ENCODE peak calls at places on chromosomes 11 and 22, in eight cellular contexts. B, O, R, D, T, J, A and U are unnamed samples.

GRCh38 chr11:20031155-20032001 is 128.9 kb downstream of the DBX1 start:
- DNase-seq in B (no peak), O (peak), R (no peak), D (no peak), T (no peak), J (peak), A (no peak), U (peak)

GRCh38 chr22:35313311-35314121 is 13.8 kb downstream of the TOM1 start:
- DNase-seq in B (no peak), O (peak), R (peak), D (peak), T (peak), J (peak), A (no peak), U (peak)

GRCh38 chr11:7611411-7611810 is 61.9 kb downstream of the CYB5R2 start:
- DNase-seq in B (no peak), O (no peak), R (no peak), D (no peak), T (no peak), J (no peak), A (no peak), U (no peak)

GRCh38 chr11:69012092-69013008 is 696 bp downstream of the MRGPRF start:
- DNase-seq in B (peak), O (peak), R (no peak), D (no peak), T (no peak), J (peak), A (peak), U (no peak)

GRCh38 chr11:113986351-113987140 is 11.6 kb downstream of the HTR3A start:
- DNase-seq in B (no peak), O (no peak), R (no peak), D (no peak), T (no peak), J (no peak), A (no peak), U (no peak)

GRCh38 chr22:42214625-42215415 is 55.6 kb downstream of the TCF20 start:
- DNase-seq in B (no peak), O (no peak), R (no peak), D (peak), T (no peak), J (no peak), A (no peak), U (peak)

GRCh38 chr11:20310137-20310536 is 53.4 kb upstream of the HTATIP2 start:
- DNase-seq in B (no peak), O (no peak), R (no peak), D (no peak), T (no peak), J (no peak), A (no peak), U (peak)

GRCh38 chr22:46517255-46517761 is 20.1 kb downstream of the CELSR1 start:
- DNase-seq in B (no peak), O (no peak), R (no peak), D (no peak), T (no peak), J (no peak), A (no peak), U (no peak)

GRCh38 chr11:31397239-31397834 is 27.7 kb downstream of the DNAJC24 start:
- DNase-seq in B (no peak), O (peak), R (no peak), D (no peak), T (peak), J (no peak), A (peak), U (peak)

GRCh38 chr11:102598272-102598671 is 26.9 kb downstream of the MMP20 start:
- DNase-seq in B (no peak), O (no peak), R (no peak), D (no peak), T (no peak), J (no peak), A (no peak), U (no peak)

GRCh38 chr11:133824593-133824992 is 20.7 kb downstream of the SPATA19 start:
- DNase-seq in B (no peak), O (no peak), R (no peak), D (no peak), T (no peak), J (no peak), A (no peak), U (no peak)

GRCh38 chr22:33917744-33918406 is 2.4 kb downstream of the LARGE1 start:
- DNase-seq in B (no peak), O (peak), R (no peak), D (no peak), T (no peak), J (peak), A (peak), U (no peak)

GRCh38 chr11:134664863-134665535 is 253.0 kb upstream of the B3GAT1 start:
- DNase-seq in B (no peak), O (no peak), R (no peak), D (peak), T (no peak), J (no peak), A (no peak), U (no peak)

GRCh38 chr22:46065733-46066454 is 84.4 kb upstream of the PPARA start:
- DNase-seq in B (no peak), O (peak), R (no peak), D (no peak), T (no peak), J (no peak), A (no peak), U (peak)

GRCh38 chr22:45013138-45013537 is 3.3 kb upstream of the PHF21B start:
- DNase-seq in B (no peak), O (no peak), R (no peak), D (no peak), T (no peak), J (no peak), A (no peak), U (no peak)

GRCh38 chr11:133796043-133796795 is 49.1 kb downstream of the SPATA19 start:
- DNase-seq in B (no peak), O (no peak), R (no peak), D (no peak), T (no peak), J (no peak), A (no peak), U (no peak)

GRCh38 chr11:130765951-130766649 is 150.2 kb downstream of the SNX19 start:
- DNase-seq in B (peak), O (no peak), R (no peak), D (no peak), T (no peak), J (peak), A (no peak), U (no peak)

GRCh38 chr11:130763087-130763980 is 152.9 kb downstream of the SNX19 start:
- DNase-seq in B (no peak), O (no peak), R (no peak), D (no peak), T (no peak), J (peak), A (no peak), U (no peak)

GRCh38 chr11:130769782-130770565 is 146.3 kb downstream of the SNX19 start:
- DNase-seq in B (no peak), O (no peak), R (no peak), D (no peak), T (no peak), J (peak), A (no peak), U (peak)

GRCh38 chr11:130765369-130765768 is 150.9 kb downstream of the SNX19 start:
- DNase-seq in B (no peak), O (no peak), R (no peak), D (no peak), T (no peak), J (no peak), A (no peak), U (no peak)

GRCh38 chr11:130766650-130767297 is 149.5 kb downstream of the SNX19 start:
- DNase-seq in B (no peak), O (no peak), R (no peak), D (no peak), T (no peak), J (no peak), A (no peak), U (no peak)
- TF ChIP-seq CTCF in B (no peak), O (no peak), R (no peak), D (no peak), T (no peak), J (no peak), A (no peak), U (no peak)

DNA sequence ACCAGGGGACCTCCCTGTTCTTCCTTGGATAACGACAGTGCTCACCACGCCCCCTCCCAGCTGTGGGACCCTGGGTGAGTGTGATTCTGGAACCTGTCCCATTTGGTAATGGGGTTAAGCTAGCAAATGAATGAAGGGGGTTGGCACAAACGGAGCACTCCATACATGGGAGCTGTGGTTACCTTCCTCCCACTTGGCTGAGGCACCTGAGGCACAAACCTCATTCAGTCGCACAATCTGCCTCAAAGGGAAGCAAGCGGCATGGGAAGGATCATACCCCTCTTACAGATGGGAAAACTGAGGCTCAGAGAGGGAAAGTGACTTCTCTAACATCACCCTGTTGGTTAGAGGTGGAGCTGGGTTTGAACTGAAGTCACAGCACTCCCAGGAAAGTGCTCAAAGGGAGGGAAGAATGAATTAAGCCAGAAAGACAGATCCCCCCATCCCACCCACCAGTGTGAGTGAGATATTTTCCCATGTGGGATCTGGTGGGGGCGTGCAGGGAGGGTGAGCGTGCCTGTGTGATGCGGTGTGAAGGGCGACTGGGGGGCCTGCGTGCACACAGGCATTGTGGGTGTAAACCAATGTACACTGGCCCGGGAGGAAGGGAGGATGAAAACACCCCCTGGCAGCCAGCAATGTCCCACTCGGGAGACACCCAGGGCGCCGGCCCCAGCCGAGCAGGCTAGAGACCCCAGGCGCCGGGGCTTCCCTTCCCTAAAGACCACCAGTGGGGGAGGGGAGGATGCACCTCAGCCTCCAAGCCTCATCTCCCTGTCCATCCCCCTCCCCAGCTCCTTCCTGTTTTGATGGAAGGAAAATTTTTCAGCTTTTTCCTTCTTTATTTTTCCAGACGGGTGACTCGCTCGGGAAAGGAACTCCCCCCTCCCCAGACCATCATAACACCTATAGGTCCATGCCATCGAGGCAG is 7.9 kb upstream of the PDGFB start:
- DNase-seq in B (no peak), O (no peak), R (no peak), D (no peak), T (no peak), J (peak), A (no peak), U (no peak)
- H3K4me3 ChIP-seq in B (no peak), O (no peak), R (no peak), D (no peak), T (peak), J (no peak), A (no peak), U (no peak)

GRCh38 chr22:37183432-37184379 is 4.3 kb downstream of the C1QTNF6 start:
- DNase-seq in B (no peak), O (no peak), R (peak), D (no peak), T (no peak), J (no peak), A (no peak), U (no peak)
- TF ChIP-seq CTCF in B (no peak), O (no peak), R (no peak), D (no peak), T (no peak), J (no peak), A (no peak), U (no peak)

DNA sequence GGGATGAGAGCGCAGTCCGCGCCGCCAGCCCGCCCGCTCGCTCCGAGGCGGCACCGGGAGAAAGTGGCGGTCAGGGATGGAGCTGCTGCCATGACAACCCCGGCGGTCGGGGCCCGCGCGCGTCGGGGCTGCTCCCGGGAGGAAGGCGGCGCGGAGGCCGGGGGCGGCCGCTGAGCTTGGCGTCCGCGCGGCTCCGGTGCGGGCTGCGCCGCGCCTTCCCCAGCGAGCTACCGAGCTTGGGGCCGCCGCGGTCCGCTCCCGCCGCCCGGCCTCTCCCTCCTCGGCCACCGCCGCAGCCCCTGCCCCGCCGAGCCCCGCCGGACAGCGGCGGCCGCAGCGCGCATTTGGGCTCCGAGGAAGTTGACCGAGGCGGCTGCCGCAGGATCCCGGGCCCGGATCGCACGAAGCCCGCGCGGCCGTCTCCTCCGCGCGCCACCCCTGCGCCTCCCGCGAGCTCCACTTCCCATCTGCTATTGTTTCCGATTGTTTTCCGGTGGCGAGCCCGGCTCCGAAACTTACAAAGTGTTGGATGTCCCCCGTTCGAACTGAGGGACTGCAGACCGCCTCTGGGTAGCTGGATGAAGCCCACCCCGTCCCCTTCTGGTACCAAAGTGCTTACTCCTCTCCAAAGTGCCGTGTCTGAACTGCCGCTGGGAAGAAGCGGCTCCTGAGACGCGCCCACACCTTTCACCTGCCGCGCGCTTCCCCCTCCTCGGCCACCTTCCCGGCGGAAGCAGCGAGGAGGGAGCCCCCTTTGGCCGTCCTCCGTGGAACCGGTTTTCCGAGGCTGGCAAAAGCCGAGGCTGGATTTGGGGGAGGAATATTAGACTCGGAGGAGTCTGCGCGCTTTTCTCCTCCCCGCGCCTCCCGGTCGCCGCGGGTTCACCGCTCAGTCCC is 540.3 kb downstream of the NTM start:
- DNase-seq in B (no peak), O (peak), R (no peak), D (no peak), T (no peak), J (peak), A (no peak), U (peak)
- H3K4me3 ChIP-seq in B (peak), O (peak), R (peak), D (peak), T (no peak), J (peak), A (no peak), U (peak)

GRCh38 chr11:67253872-67254624 is 12.2 kb upstream of the GRK2 start:
- DNase-seq in B (no peak), O (no peak), R (no peak), D (no peak), T (no peak), J (no peak), A (no peak), U (no peak)

GRCh38 chr11:67254768-67255167 is 11.5 kb upstream of the GRK2 start:
- DNase-seq in B (no peak), O (no peak), R (no peak), D (no peak), T (no peak), J (no peak), A (no peak), U (no peak)

GRCh38 chr11:67250059-67251043 is 15.9 kb upstream of the GRK2 start:
- DNase-seq in B (no peak), O (no peak), R (peak), D (no peak), T (no peak), J (no peak), A (no peak), U (no peak)

GRCh38 chr11:67251841-67252240 is 14.4 kb upstream of the GRK2 start:
- DNase-seq in B (no peak), O (no peak), R (peak), D (no peak), T (no peak), J (peak), A (no peak), U (peak)

DNA sequence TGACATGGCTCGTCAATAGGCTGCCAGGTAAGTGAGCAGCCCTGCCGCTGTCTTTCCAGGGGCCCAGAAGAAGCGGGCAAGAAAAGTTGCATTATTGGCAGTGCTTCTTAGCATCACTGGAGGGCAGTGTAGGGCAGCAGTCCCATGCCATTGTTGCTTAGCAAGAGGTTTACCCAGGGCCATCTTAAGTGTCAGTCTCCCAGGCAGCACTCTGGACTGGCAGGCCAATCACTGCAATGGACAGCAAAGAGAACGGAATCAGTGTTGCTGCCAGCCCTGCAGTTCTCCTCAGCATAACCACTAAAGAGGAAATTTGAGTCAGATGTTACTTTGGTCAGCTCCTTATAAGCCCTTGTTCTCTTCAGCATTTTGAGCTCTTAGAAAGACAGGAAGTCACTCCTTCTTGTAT is 13.4 kb upstream of the GRK2 start:
- DNase-seq in B (no peak), O (peak), R (peak), D (no peak), T (peak), J (peak), A (peak), U (peak)
- TF ChIP-seq CTCF in B (peak), O (peak), R (peak), D (no peak), T (peak), J (peak), A (peak), U (peak)